ENCODE peak calls at places on chromosomes 16 and 17, in eight cellular contexts. One of them, this sample, is unnamed.

GRCh38 chr17:56640116-56640515 is 46.6 kb downstream of the NOG start:
- DNase-seq in LNCaP clone FGC: no peak
- DNase-seq in endothelial cell of umbilical vein: no peak
- DNase-seq in small intestine: no peak
- DNase-seq in NCI-H2029: no peak
- DNase-seq in aorta: no peak
- DNase-seq in mammary epithelial cell: no peak
- DNase-seq in Kasumi-1: no peak
- DNase-seq in this sample: no peak

GRCh38 chr16:67668495-67669157 is 2.0 kb downstream of the C16orf86 start:
- DNase-seq in LNCaP clone FGC: no peak
- DNase-seq in endothelial cell of umbilical vein: no peak
- DNase-seq in small intestine: no peak
- DNase-seq in NCI-H2029: no peak
- DNase-seq in aorta: no peak
- DNase-seq in mammary epithelial cell: no peak
- DNase-seq in Kasumi-1: no peak
- DNase-seq in this sample: peak

GRCh38 chr16:46482895-46483294 is 138.3 kb downstream of the SHCBP1 start:
- DNase-seq in LNCaP clone FGC: no peak
- DNase-seq in endothelial cell of umbilical vein: no peak
- DNase-seq in small intestine: no peak
- DNase-seq in NCI-H2029: no peak
- DNase-seq in aorta: no peak
- DNase-seq in mammary epithelial cell: no peak
- DNase-seq in Kasumi-1: peak
- DNase-seq in this sample: no peak

GRCh38 chr17:2033128-2033527 is 3.2 kb downstream of the DPH1 start:
- DNase-seq in LNCaP clone FGC: no peak
- DNase-seq in endothelial cell of umbilical vein: no peak
- DNase-seq in small intestine: no peak
- DNase-seq in NCI-H2029: no peak
- DNase-seq in aorta: no peak
- DNase-seq in mammary epithelial cell: no peak
- DNase-seq in Kasumi-1: no peak
- DNase-seq in this sample: no peak

GRCh38 chr17:31148205-31148604 is 53.4 kb downstream of the NF1 start:
- DNase-seq in LNCaP clone FGC: no peak
- DNase-seq in endothelial cell of umbilical vein: no peak
- DNase-seq in small intestine: no peak
- DNase-seq in NCI-H2029: no peak
- DNase-seq in aorta: no peak
- DNase-seq in mammary epithelial cell: no peak
- DNase-seq in Kasumi-1: no peak
- DNase-seq in this sample: no peak

GRCh38 chr17:68600123-68600880 is 865 bp downstream of the FAM20A start:
- DNase-seq in LNCaP clone FGC: no peak
- DNase-seq in endothelial cell of umbilical vein: no peak
- DNase-seq in small intestine: no peak
- DNase-seq in NCI-H2029: no peak
- DNase-seq in aorta: peak
- DNase-seq in mammary epithelial cell: peak
- DNase-seq in Kasumi-1: no peak
- DNase-seq in this sample: peak

GRCh38 chr17:4948997-4949320 is 629 bp upstream of the PFN1 start:
- DNase-seq in LNCaP clone FGC: peak
- DNase-seq in endothelial cell of umbilical vein: peak
- DNase-seq in small intestine: peak
- DNase-seq in NCI-H2029: no peak
- DNase-seq in aorta: peak
- DNase-seq in mammary epithelial cell: peak
- DNase-seq in Kasumi-1: peak
- DNase-seq in this sample: peak

GRCh38 chr17:74190154-74190553 is 13.3 kb upstream of the RPL38 start:
- DNase-seq in LNCaP clone FGC: no peak
- DNase-seq in endothelial cell of umbilical vein: peak
- DNase-seq in small intestine: peak
- DNase-seq in NCI-H2029: peak
- DNase-seq in aorta: no peak
- DNase-seq in mammary epithelial cell: peak
- DNase-seq in Kasumi-1: peak
- DNase-seq in this sample: no peak

GRCh38 chr17:44914698-44915271 is 515 bp downstream of the GFAP start:
- DNase-seq in LNCaP clone FGC: no peak
- DNase-seq in endothelial cell of umbilical vein: no peak
- DNase-seq in small intestine: no peak
- DNase-seq in NCI-H2029: no peak
- DNase-seq in aorta: peak
- DNase-seq in mammary epithelial cell: no peak
- DNase-seq in Kasumi-1: no peak
- DNase-seq in this sample: peak

GRCh38 chr16:47096297-47096696 is 47.4 kb downstream of the NETO2 start:
- DNase-seq in LNCaP clone FGC: no peak
- DNase-seq in endothelial cell of umbilical vein: no peak
- DNase-seq in small intestine: no peak
- DNase-seq in NCI-H2029: no peak
- DNase-seq in aorta: no peak
- DNase-seq in mammary epithelial cell: no peak
- DNase-seq in Kasumi-1: no peak
- DNase-seq in this sample: no peak

GRCh38 chr17:66411498-66411897 is 109.1 kb downstream of the PRKCA start:
- DNase-seq in LNCaP clone FGC: no peak
- DNase-seq in endothelial cell of umbilical vein: no peak
- DNase-seq in small intestine: no peak
- DNase-seq in NCI-H2029: no peak
- DNase-seq in aorta: no peak
- DNase-seq in mammary epithelial cell: no peak
- DNase-seq in Kasumi-1: no peak
- DNase-seq in this sample: no peak

GRCh38 chr16:22318690-22319358 is 21.6 kb downstream of the POLR3E start:
- DNase-seq in LNCaP clone FGC: no peak
- DNase-seq in endothelial cell of umbilical vein: peak
- DNase-seq in small intestine: peak
- DNase-seq in NCI-H2029: no peak
- DNase-seq in aorta: peak
- DNase-seq in mammary epithelial cell: peak
- DNase-seq in Kasumi-1: peak
- DNase-seq in this sample: no peak

GRCh38 chr16:3713587-3714242 is 3.6 kb downstream of the TRAP1 start:
- DNase-seq in LNCaP clone FGC: no peak
- DNase-seq in endothelial cell of umbilical vein: no peak
- DNase-seq in small intestine: no peak
- DNase-seq in NCI-H2029: no peak
- DNase-seq in aorta: peak
- DNase-seq in mammary epithelial cell: no peak
- DNase-seq in Kasumi-1: no peak
- DNase-seq in this sample: no peak

GRCh38 chr16:1759511-1759910 is 11.8 kb downstream of the NME3 start:
- DNase-seq in LNCaP clone FGC: no peak
- DNase-seq in endothelial cell of umbilical vein: no peak
- DNase-seq in small intestine: no peak
- DNase-seq in NCI-H2029: no peak
- DNase-seq in aorta: no peak
- DNase-seq in mammary epithelial cell: no peak
- DNase-seq in Kasumi-1: no peak
- DNase-seq in this sample: no peak

GRCh38 chr17:46943511-46944393 is 20.8 kb downstream of the GOSR2 start:
- DNase-seq in LNCaP clone FGC: no peak
- DNase-seq in endothelial cell of umbilical vein: peak
- DNase-seq in small intestine: peak
- DNase-seq in NCI-H2029: no peak
- DNase-seq in aorta: no peak
- DNase-seq in mammary epithelial cell: no peak
- DNase-seq in Kasumi-1: peak
- DNase-seq in this sample: no peak

GRCh38 chr17:40362696-40363479 is 1.6 kb downstream of the GJD3 start:
- DNase-seq in LNCaP clone FGC: peak
- DNase-seq in endothelial cell of umbilical vein: peak
- DNase-seq in small intestine: peak
- DNase-seq in NCI-H2029: peak
- DNase-seq in aorta: peak
- DNase-seq in mammary epithelial cell: peak
- DNase-seq in Kasumi-1: peak
- DNase-seq in this sample: peak